ENCODE peak calls at places on chromosomes 7 and 10, in four cellular contexts. J is HCT116, Q is upper lobe of right lung, P is AG04450. M is an unnamed sample.

GRCh38 chr10:20254078-20254477 is 437.8 kb downstream of the PLXDC2 start:
- DNase-seq in J (no peak), Q (no peak), P (no peak), M (no peak)

GRCh38 chr10:64113375-64113774 is 592.2 kb downstream of the REEP3 start:
- DNase-seq in J (no peak), Q (no peak), P (no peak), M (no peak)

GRCh38 chr10:59830601-59831259 is 75.6 kb downstream of the CCDC6 start:
- DNase-seq in J (peak; percentile 34), Q (no peak), P (peak; percentile 20), M (no peak)

GRCh38 chr10:6473901-6474370 is 106.1 kb downstream of the PRKCQ start:
- DNase-seq in J (no peak), Q (no peak), P (no peak), M (no peak)

GRCh38 chr10:127313996-127314700 is 117.8 kb upstream of the INSYN2A start:
- DNase-seq in J (no peak), Q (no peak), P (no peak), M (no peak)

GRCh38 chr10:36023939-36024338 is 381.8 kb upstream of the FZD8 start:
- DNase-seq in J (no peak), Q (no peak), P (peak; percentile 26), M (no peak)

GRCh38 chr10:126736737-126737136 is 66.2 kb upstream of the C10orf90 start:
- DNase-seq in J (no peak), Q (no peak), P (no peak), M (no peak)

GRCh38 chr10:27744478-27745379 is 890 bp downstream of the MKX start:
- DNase-seq in J (no peak), Q (peak; percentile 67), P (no peak), M (no peak)

GRCh38 chr10:34607894-34608293 is 207.2 kb downstream of the PARD3 start:
- DNase-seq in J (no peak), Q (no peak), P (no peak), M (no peak)

GRCh38 chr7:89001306-89001705 is 205.8 kb upstream of the TEX47 start:
- DNase-seq in J (no peak), Q (no peak), P (no peak), M (no peak)

GRCh38 chr7:87414400-87415188 is 60.9 kb downstream of the ABCB4 start:
- DNase-seq in J (no peak), Q (no peak), P (peak; percentile 30), M (no peak)

GRCh38 chr7:31145339-31145738 is 93.2 kb downstream of the ADCYAP1R1 start:
- DNase-seq in J (no peak), Q (no peak), P (no peak), M (no peak)

GRCh38 chr10:102114861-102115618 is 5.1 kb downstream of the LDB1 start:
- DNase-seq in J (no peak), Q (peak; percentile 94), P (no peak), M (peak; percentile 86)

GRCh38 chr10:89256338-89256737 is 4.8 kb upstream of the LIPA start:
- DNase-seq in J (no peak), Q (no peak), P (no peak), M (no peak)

GRCh38 chr10:121069061-121069850 is 218.1 kb downstream of the WDR11 start:
- DNase-seq in J (peak; percentile 32), Q (no peak), P (no peak), M (no peak)

GRCh38 chr7:25101817-25102216 is 23.2 kb downstream of the CYCS start:
- DNase-seq in J (no peak), Q (no peak), P (no peak), M (no peak)

GRCh38 chr7:133945497-133945896 is 181.6 kb upstream of the LRGUK start:
- DNase-seq in J (no peak), Q (no peak), P (no peak), M (no peak)

GRCh38 chr7:1948887-1949680 is 279.0 kb downstream of the ELFN1 start:
- DNase-seq in J (no peak), Q (no peak), P (no peak), M (no peak)

GRCh38 chr10:110919349-110919931 is at the start of gene SHOC2:
- DNase-seq in J (no peak), Q (peak; percentile 100), P (peak; percentile 20), M (peak; percentile 95)

GRCh38 chr7:30422922-30423321 is 55.7 kb downstream of the NOD1 start:
- DNase-seq in J (peak; percentile 48), Q (no peak), P (no peak), M (no peak)

GRCh38 chr10:79932307-79932706 is 16.6 kb downstream of the SFTPD start:
- DNase-seq in J (no peak), Q (no peak), P (no peak), M (no peak)

DNA sequence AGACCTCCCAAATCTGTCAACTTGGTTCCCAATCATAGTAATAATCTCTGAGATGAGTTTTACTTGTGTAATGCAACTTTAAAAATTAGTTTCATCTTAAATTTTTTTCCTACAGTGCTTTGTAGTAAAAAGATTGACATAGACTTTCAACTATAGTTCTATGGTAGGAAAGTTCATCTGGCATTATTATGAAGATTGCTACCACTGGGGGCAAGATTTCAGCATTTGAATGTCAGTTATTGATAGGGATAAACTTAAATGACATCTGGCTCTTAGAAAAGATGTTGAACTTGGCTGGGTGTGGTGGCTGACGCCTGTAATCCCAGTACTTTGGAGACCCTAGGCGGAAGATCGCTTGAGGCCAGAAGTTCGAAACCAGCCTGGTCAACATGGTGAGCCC is 1.4 kb upstream of the TRA2A start:
- DNase-seq in J (no peak), Q (no peak), P (no peak), M (no peak)
- TF ChIP-seq CTCF in J (peak; percentile 15), Q (no peak), P (no peak), M (no peak)

GRCh38 chr10:117551322-117552155 is 9.0 kb downstream of the EMX2 start:
- DNase-seq in J (no peak), Q (no peak), P (no peak), M (no peak)
- H3K27me3 ChIP-seq in J (peaks cover 17% of the 10 kb centered on the region), Q (peaks cover 98% of the 10 kb centered on the region), P (peaks cover 75% of the 10 kb centered on the region), M (peaks cover 98% of the 10 kb centered on the region)

GRCh38 chr10:241451-241850 is 106.2 kb downstream of the ZMYND11 start:
- DNase-seq in J (no peak), Q (no peak), P (no peak), M (no peak)

GRCh38 chr10:234708-235406 is 99.6 kb downstream of the ZMYND11 start:
- DNase-seq in J (no peak), Q (no peak), P (no peak), M (no peak)

GRCh38 chr10:244227-244626 is 109.0 kb downstream of the ZMYND11 start:
- DNase-seq in J (no peak), Q (no peak), P (no peak), M (no peak)

GRCh38 chr10:235921-236320 is 100.7 kb downstream of the ZMYND11 start:
- DNase-seq in J (no peak), Q (no peak), P (no peak), M (no peak)

DNA sequence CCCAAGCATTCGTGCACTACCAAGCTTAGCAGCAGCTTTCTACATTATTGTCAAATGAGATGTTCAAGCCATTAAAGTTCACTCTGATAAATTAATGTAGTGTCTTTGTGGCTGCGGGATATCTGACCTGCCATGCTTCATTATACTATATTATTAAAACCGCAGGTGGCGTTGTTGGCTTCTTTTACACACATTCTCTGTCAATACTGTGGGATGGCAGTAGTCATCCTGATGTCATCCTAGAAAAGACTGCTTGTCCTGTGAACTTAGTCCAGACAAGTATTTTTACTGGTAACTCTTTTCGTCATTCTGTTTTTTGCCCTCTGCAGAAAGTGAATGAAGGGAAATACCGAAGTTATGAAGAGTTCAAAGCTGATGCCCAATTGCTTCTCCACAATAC is 103.9 kb downstream of the ZMYND11 start:
- DNase-seq in J (no peak), Q (no peak), P (no peak), M (no peak)
- TF ChIP-seq CTCF in J (no peak), Q (no peak), P (no peak), M (no peak)

GRCh38 chr7:15684834-15685233 is 1.6 kb downstream of the MEOX2 start:
- DNase-seq in J (no peak), Q (no peak), P (no peak), M (no peak)

GRCh38 chr7:15686957-15687644 is 618 bp upstream of the MEOX2 start:
- DNase-seq in J (no peak), Q (no peak), P (no peak), M (no peak)

GRCh38 chr7:15686209-15686956 is at the start of gene MEOX2:
- DNase-seq in J (no peak), Q (peak; percentile 75), P (no peak), M (no peak)

GRCh38 chr7:15684036-15684815 is 2.3 kb downstream of the MEOX2 start:
- DNase-seq in J (no peak), Q (no peak), P (no peak), M (no peak)

GRCh38 chr7:15685358-15686181 is 913 bp downstream of the MEOX2 start:
- DNase-seq in J (no peak), Q (no peak), P (peak; percentile 23), M (no peak)
- H3K27me3 ChIP-seq in J (no peaks in the 10 kb centered on the region), Q (peaks cover 38% of the 10 kb centered on the region), P (peaks cover 36% of the 10 kb centered on the region), M (peaks cover 42% of the 10 kb centered on the region)

GRCh38 chr7:18320971-18321567 is 174.5 kb upstream of the HDAC9 start:
- DNase-seq in J (peak; percentile 43), Q (no peak), P (no peak), M (no peak)
- TF ChIP-seq CTCF in J (peak; percentile 45), Q (peak; percentile 61), P (peak; percentile 63), M (peak; percentile 49)

GRCh38 chr7:27123477-27124053 is 7.0 kb downstream of the HOXA4 start:
- DNase-seq in J (no peak), Q (no peak), P (no peak), M (no peak)

GRCh38 chr7:27126596-27127327 is 3.8 kb downstream of the HOXA4 start:
- DNase-seq in J (no peak), Q (no peak), P (no peak), M (no peak)

GRCh38 chr7:27124096-27124978 is 6.2 kb downstream of the HOXA4 start:
- DNase-seq in J (peak; percentile 66), Q (no peak), P (peak; percentile 86), M (no peak)

GRCh38 chr7:27125986-27126394 is 4.6 kb downstream of the HOXA4 start:
- DNase-seq in J (no peak), Q (no peak), P (no peak), M (no peak)

DNA sequence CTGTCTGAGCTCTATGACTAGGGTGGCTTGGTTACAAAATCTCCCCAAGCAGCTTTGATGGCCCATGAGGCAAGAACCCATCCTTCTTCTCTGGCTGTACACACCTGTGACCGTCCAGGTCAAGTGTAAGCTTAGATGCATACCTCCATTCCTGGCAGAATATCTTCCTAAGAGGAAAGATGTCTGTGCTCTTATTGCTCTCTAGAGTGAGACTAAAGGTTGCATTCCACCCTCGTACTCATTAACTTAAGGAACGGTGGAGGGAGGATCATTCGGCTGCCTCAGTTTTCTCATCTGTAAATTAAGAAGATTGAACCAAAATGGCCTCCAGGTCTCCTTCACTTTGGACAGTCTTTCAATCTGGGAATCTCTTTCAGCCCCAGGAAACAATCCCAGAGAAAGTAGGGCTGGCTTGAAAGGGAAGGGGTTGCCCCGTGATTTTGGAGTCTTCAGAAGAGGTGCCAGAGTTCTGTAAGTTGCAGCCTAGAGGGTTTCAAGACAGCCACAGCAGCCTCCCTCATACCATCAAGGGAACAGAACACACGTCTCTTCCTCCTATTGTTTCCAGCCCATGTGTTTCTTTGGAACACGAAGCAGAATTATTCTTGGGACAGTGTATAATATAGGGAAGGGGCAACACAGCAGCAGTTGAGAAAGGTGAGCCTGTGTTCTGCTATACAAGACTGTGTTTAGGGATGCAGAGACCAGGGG is 5.4 kb downstream of the HOXA4 start:
- DNase-seq in J (no peak), Q (no peak), P (no peak), M (no peak)
- H3K27me3 ChIP-seq in J (peaks cover 32% of the 10 kb centered on the region), Q (peaks cover 5% of the 10 kb centered on the region), P (no peaks in the 10 kb centered on the region), M (peaks cover 11% of the 10 kb centered on the region)

GRCh38 chr10:98033515-98033914 is 3.1 kb upstream of the CRTAC1 start:
- DNase-seq in J (no peak), Q (no peak), P (no peak), M (no peak)
- TF ChIP-seq CTCF in J (no peak), Q (no peak), P (no peak), M (no peak)